ENCODE peak calls at places on chromosomes 16 and 17, in ten cellular contexts. Y, I, Z, F, P, B, W, H, R and X are unnamed samples.

GRCh38 chr16:75264531-75264998 is 13.1 kb upstream of the BCAR1 start:
- DNase-seq in Y (peak; percentile 76), P (no peak), H (no peak), W (no peak), B (peak; percentile 61), F (peak; percentile 60), I (no peak), R (no peak), Z (peak; percentile 36), X (no peak)

GRCh38 chr16:84675423-84675822 is 24.4 kb upstream of the USP10 start:
- DNase-seq in P (no peak), I (no peak), W (no peak), B (no peak), Z (no peak), H (no peak), Y (no peak), R (no peak), F (no peak), X (no peak)

GRCh38 chr16:55482056-55482455 is 3.1 kb downstream of the MMP2 start:
- DNase-seq in I (no peak), B (no peak), W (no peak), Y (no peak), R (no peak), H (no peak), P (peak; percentile 55), F (no peak), Z (no peak), X (no peak)

GRCh38 chr16:88633684-88634140 is 4.7 kb upstream of the IL17C start:
- DNase-seq in Z (peak; percentile 57), I (no peak), W (peak; percentile 67), H (peak; percentile 52), B (no peak), Y (peak; percentile 60), F (no peak), P (no peak), R (peak; percentile 46), X (peak; percentile 58)

GRCh38 chr16:27972500-27972899 is 91.0 kb downstream of the GSG1L start:
- DNase-seq in W (peak; percentile 90), F (no peak), Y (peak; percentile 59), R (peak; percentile 32), P (peak; percentile 15), B (no peak), H (no peak), Z (peak; percentile 1), I (peak; percentile 73), X (peak; percentile 57)

GRCh38 chr17:50361561-50362480 is 11.2 kb downstream of the MRPL27 start:
- DNase-seq in B (no peak), H (peak; percentile 73), F (peak; percentile 46), W (peak; percentile 88), Z (peak; percentile 75), P (peak; percentile 62), I (peak; percentile 60), R (peak; percentile 37), Y (peak; percentile 90), X (peak; percentile 84)

GRCh38 chr16:57030346-57030902 is 41.1 kb downstream of the NLRC5 start:
- DNase-seq in Y (no peak), H (no peak), R (no peak), B (no peak), Z (no peak), F (no peak), I (no peak), P (no peak), W (no peak), X (no peak)

GRCh38 chr16:58119509-58119845 is 9.7 kb downstream of the CFAP20 start:
- DNase-seq in H (no peak), W (no peak), I (no peak), Z (no peak), R (no peak), B (no peak), Y (no peak), P (no peak), F (no peak), X (no peak)

GRCh38 chr17:50304781-50305404 is 30.6 kb downstream of the TMEM92 start:
- DNase-seq in Y (no peak), P (peak; percentile 60), Z (peak; percentile 50), R (no peak), H (peak; percentile 64), W (no peak), F (no peak), I (no peak), B (no peak), X (no peak)

DNA sequence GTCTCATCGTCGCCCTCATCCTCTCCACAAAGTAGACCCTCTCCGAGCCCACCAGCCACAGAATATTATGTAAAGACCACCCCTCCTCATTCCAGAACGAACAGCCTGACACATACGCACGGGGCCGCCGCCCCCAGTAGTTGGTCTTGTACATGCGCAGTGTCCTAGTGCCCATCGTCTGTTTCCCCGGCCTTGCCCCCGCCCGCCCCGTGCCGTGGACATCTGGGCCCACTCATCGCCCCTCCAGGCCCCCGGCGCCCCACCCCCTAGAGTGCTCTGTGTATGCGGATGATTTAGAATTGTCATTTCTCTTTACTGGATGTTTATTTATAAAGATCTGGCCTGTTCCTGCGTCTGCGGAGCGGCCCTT is 475 bp upstream of the AMDHD2 start:
- DNase-seq in Y (no peak), I (no peak), R (no peak), B (no peak), P (no peak), Z (no peak), W (no peak), H (no peak), F (no peak), X (no peak)
- H3K4me3 ChIP-seq in Y (peak overlapping the region; percentile 29), I (no peak overlapping the region), R (no peak overlapping the region), B (peak overlapping the region; percentile 12), P (no peak overlapping the region), Z (peak overlapping the region; percentile 44), W (no peak overlapping the region), H (peak overlapping the region; percentile 71), F (no peak overlapping the region), X (no peak overlapping the region)

DNA sequence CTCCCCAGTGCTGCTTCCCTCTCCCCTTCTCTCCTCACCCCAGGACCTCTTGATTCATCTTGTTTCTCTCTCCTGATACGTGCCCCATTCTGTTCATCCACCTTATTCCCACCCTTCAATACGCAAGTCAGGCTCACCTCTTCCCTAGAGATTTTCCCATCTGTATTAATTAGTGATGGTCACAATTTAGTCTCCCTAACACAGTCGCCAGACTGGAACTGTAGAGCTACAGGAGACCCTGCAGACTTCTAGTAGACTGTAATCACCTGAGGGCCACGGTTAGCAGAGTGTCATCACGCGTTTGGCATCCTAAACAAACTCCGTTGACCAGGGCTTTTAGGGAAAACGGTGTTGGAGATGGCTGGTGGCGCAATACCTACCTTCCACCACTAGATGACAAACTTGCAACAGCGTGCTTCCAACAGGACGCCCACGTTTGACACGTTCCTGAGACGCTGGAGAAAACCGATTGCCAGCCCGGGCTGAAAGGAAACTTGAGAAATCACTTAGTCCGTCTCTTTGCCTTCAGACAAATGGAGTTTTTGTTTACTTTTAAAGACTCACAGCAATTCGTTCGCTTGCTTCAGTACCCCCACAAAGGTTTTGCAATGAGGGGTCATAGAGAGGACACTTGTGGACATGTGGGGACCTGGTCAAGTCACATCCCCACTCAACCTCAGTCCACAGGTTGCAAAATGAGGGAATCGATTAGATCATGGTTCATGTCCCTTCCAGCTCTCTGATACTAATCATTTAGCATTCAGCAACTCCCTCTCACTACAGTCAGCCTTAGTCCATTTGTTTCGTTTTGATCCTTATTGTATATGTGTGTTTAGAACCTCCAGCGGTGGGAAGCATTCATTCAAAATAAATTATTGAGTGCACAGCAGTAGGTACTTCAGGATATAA is 20.6 kb downstream of the MYL4 start:
- DNase-seq in P (peak; percentile 91), W (peak; percentile 95), Z (peak; percentile 97), F (peak; percentile 87), Y (peak; percentile 87), B (peak; percentile 95), H (peak; percentile 85), I (peak; percentile 90), R (peak; percentile 46), X (peak; percentile 88)
- H3K27ac ChIP-seq in P (peak overlapping the region; percentile 55), W (peak overlapping the region; percentile 92), Z (peak overlapping the region; percentile 49), F (no peak overlapping the region), Y (no peak overlapping the region), B (peak overlapping the region; percentile 68), H (peak overlapping the region; percentile 43), I (no peak overlapping the region), R (no peak overlapping the region), X (peak overlapping the region; percentile 5)

GRCh38 chr17:36931697-36932382 is 5.4 kb upstream of the LHX1 start:
- DNase-seq in H (no peak), F (no peak), I (no peak), R (no peak), W (no peak), Z (no peak), P (no peak), B (no peak), Y (peak; percentile 54), X (no peak)
- H3K4me1 ChIP-seq in H (peaks cover 54% of the 10 kb centered on the region), F (peaks cover 33% of the 10 kb centered on the region), I (peaks cover 13% of the 10 kb centered on the region), R (peaks cover 51% of the 10 kb centered on the region), W (no peaks in the 10 kb centered on the region), Z (peaks cover 49% of the 10 kb centered on the region), P (no peaks in the 10 kb centered on the region), B (no peaks in the 10 kb centered on the region), Y (no peaks in the 10 kb centered on the region), X (peaks cover 5% of the 10 kb centered on the region)

DNA sequence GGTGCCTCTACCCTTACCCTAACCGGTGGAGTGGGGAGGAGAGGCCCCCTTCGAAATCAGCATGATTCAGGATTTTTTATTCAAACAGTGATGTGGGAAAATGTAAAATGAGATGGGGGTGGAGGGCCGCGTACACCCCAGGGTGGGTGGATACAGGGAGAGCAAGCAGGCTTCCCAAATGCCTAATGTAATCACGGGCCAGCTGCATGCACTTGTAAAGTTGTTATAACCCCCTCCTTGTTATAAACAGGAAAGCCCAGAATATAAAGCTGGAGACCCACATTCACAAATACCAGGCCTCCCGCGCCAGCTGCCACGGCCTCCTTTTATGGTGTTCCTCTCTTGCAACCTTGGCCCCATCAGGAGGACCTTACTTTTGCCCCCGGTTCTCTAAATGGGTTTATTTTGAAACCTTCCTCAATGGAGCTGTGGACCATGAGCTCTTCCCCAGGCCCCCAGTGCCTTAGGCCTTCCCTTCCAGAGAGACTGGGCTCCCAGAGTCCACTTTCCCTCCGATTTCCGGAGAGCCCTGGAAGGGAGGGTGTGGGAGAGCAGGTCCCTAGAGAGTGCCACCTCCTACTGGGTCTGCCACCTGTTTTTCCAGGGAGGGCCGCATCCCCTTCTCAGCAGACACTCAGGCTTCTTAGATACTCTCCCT is 906 bp upstream of the FOXL1 start:
- DNase-seq in W (no peak), I (no peak), Y (no peak), B (no peak), R (no peak), Z (peak; percentile 84), F (no peak), H (no peak), P (peak; percentile 80), X (no peak)
- H3K4me3 ChIP-seq in W (no peak overlapping the region), I (peak overlapping the region; percentile 62), Y (no peak overlapping the region), B (no peak overlapping the region), R (no peak overlapping the region), Z (peak overlapping the region; percentile 86), F (no peak overlapping the region), H (no peak overlapping the region), P (peak overlapping the region; percentile 77), X (no peak overlapping the region)